ENCODE peak calls at places on chromosomes 1 and 21, in four cellular contexts. N is A549, K is K562, R is GM12878. U is an unnamed sample.

GRCh38 chr1:246533371-246533905 is 26.4 kb upstream of the SMYD3 start:
- DNase-seq in N (no peak), K (no peak), R (no peak), U (no peak)

GRCh38 chr1:167881786-167882185 is 32.1 kb downstream of the ADCY10 start:
- DNase-seq in N (no peak), K (no peak), R (no peak), U (peak)

GRCh38 chr1:40939320-40940059 is 40.0 kb upstream of the CTPS1 start:
- DNase-seq in N (no peak), K (peak), R (no peak), U (peak)

GRCh38 chr1:113123737-113124136 is 50.7 kb downstream of the LRIG2 start:
- DNase-seq in N (no peak), K (no peak), R (no peak), U (peak)

GRCh38 chr1:153324912-153325311 is 12.2 kb upstream of the PGLYRP3 start:
- DNase-seq in N (no peak), K (no peak), R (no peak), U (no peak)

GRCh38 chr1:167562697-167563096 is 9.1 kb upstream of the CREG1 start:
- DNase-seq in N (no peak), K (no peak), R (no peak), U (peak)

GRCh38 chr1:43550598-43551246 is 20.0 kb downstream of the PTPRF start:
- DNase-seq in N (no peak), K (no peak), R (no peak), U (no peak)

GRCh38 chr21:42476493-42477342 is 19.3 kb downstream of the RSPH1 start:
- DNase-seq in N (no peak), K (no peak), R (no peak), U (no peak)

GRCh38 chr1:112548540-112548939 is 39.8 kb downstream of the WNT2B start:
- DNase-seq in N (no peak), K (no peak), R (no peak), U (no peak)

DNA sequence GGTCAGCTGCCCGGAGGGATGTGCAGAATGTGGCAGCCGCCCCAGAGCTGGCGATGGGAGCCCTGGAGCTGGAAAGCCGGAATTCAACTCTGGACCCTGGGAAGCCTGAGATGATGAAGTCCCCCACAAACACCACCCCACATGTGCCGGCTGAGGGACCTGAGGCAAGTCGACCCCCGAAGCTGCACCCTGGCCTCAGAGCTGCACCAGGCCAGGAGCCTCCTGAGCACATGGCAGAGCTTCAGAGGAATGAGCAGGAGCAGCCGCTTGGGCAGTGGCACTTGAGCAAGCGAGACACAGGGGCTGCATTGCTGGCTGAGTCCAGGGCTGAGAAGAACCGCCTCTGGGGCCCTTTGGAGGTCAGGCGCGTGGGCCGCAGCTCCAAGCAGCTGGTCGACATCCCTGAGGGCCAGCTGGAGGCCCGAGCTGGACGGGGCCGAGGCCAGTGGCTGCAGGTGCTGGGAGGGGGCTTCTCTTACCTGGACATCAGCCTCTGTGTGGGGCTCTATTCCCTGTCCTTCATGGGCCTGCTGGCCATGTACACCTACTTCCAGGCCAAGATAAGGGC is 33.5 kb upstream of the LHX4 start:
- DNase-seq in N (no peak), K (no peak), R (no peak), U (no peak)
- TF ChIP-seq CEBPB in N (no peak), K (no peak), R (no peak), U (no peak)

GRCh38 chr1:228860911-228861829 is 125.9 kb downstream of the RHOU start:
- DNase-seq in N (peak), K (no peak), R (peak), U (peak)
- TF ChIP-seq ELK1 in N (no peak), K (no peak), R (no peak), U (no peak)

GRCh38 chr1:62238507-62238906 is 43.9 kb downstream of the L1TD1 start:
- DNase-seq in N (no peak), K (no peak), R (no peak), U (no peak)
- TF ChIP-seq CEBPB in N (no peak), K (no peak), R (no peak), U (no peak)

GRCh38 chr1:197393105-197393504 is 125.1 kb downstream of the CRB1 start:
- DNase-seq in N (no peak), K (no peak), R (no peak), U (no peak)

GRCh38 chr1:197392541-197392940 is 124.5 kb downstream of the CRB1 start:
- DNase-seq in N (no peak), K (no peak), R (no peak), U (no peak)

GRCh38 chr1:197391303-197392226 is 123.5 kb downstream of the CRB1 start:
- DNase-seq in N (no peak), K (no peak), R (no peak), U (no peak)

GRCh38 chr1:197393772-197394171 is 125.7 kb downstream of the CRB1 start:
- DNase-seq in N (no peak), K (no peak), R (no peak), U (no peak)

GRCh38 chr1:197388801-197389200 is 120.7 kb downstream of the CRB1 start:
- DNase-seq in N (no peak), K (no peak), R (no peak), U (peak)
- TF ChIP-seq ELK1 in N (no peak), K (no peak), R (no peak), U (no peak)

GRCh38 chr1:230901711-230902110 is 33.4 kb upstream of the C1orf198 start:
- DNase-seq in N (no peak), K (no peak), R (no peak), U (no peak)
- TF ChIP-seq CEBPB in N (no peak), K (no peak), R (no peak), U (no peak)

DNA sequence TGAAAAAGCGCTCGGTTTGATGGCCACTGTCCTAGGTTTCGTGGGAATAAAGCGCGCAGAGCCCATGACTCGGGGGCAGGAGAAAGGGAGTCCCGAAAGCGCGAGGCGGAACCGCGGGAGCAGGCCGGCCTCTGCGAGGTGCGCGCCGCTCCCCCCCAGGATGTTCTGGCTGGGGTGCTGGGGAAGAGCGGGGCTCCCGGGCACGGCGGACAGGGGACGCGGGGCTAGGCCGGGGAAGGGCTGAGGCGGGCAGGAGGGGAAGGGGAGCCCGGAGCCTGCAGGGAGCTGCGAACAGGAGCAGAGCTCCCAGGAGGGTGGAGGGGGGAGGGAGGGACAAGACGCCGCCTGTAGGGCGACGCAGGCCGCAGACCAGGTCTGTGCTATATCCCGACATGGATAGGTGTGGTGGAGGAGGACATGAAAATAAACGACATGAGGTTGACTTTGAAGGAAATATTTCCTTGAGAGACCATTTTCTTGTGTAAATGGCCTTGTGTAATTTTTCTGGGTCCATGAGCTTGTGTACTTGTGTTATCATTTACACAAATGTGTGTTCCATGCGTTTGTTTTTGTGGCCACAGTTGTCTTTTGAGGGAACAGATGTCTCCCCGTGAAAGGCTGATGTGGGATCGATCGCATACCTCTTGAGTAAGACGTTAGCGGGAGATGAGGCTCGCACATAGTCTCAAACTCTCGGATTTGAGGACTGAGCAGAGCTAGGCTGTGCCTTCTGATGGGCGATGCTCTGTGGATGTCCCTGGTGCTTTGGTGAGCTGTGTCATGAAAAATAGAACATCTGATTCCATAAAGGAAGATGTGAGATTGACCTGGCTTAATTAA is 1.3 kb downstream of the PCNT start:
- DNase-seq in N (peak), K (peak), R (no peak), U (peak)
- TF ChIP-seq ELK1 in N (no peak), K (no peak), R (no peak), U (no peak)

GRCh38 chr1:88169939-88170338 is 514.1 kb upstream of the PKN2 start:
- DNase-seq in N (no peak), K (no peak), R (no peak), U (no peak)

GRCh38 chr1:88179943-88180342 is 504.1 kb upstream of the PKN2 start:
- DNase-seq in N (no peak), K (no peak), R (no peak), U (no peak)

GRCh38 chr1:88180449-88181108 is 503.5 kb upstream of the PKN2 start:
- DNase-seq in N (peak), K (peak), R (peak), U (peak)

GRCh38 chr1:88175120-88175630 is 508.9 kb upstream of the PKN2 start:
- DNase-seq in N (no peak), K (no peak), R (no peak), U (no peak)

GRCh38 chr1:88175631-88176226 is 508.3 kb upstream of the PKN2 start:
- DNase-seq in N (peak), K (no peak), R (no peak), U (peak)
- TF ChIP-seq CEBPB in N (no peak), K (no peak), R (no peak), U (peak)

GRCh38 chr1:245160976-245161375 is 6.2 kb downstream of the KIF26B start:
- DNase-seq in N (no peak), K (no peak), R (no peak), U (no peak)
- TF ChIP-seq ELK1 in N (no peak), K (no peak), R (no peak), U (no peak)

U was measured in IMR-90.